ENCODE peak calls at places on chromosomes 13 and 19, in eight cellular contexts. O is neuronal stem cell; F is HCT116; I is IMR-90; C is PC-9; Z is upper lobe of right lung; J is hepatocyte; P is CD4-positive, alpha-beta T cell. S is an unnamed sample.

GRCh38 chr13:33135097-33135496 is 118.9 kb downstream of the KL start:
- DNase-seq in O (no peak), F (no peak), I (no peak), C (no peak), Z (no peak), J (no peak), P (no peak), S (no peak)

GRCh38 chr19:17195106-17195505 is 20.1 kb upstream of the USE1 start:
- DNase-seq in O (no peak), F (no peak), I (no peak), C (no peak), Z (no peak), J (peak; percentile 3), P (no peak), S (no peak)

GRCh38 chr19:40143612-40144011 is 47.6 kb upstream of the MAP3K10 start:
- DNase-seq in O (no peak), F (no peak), I (no peak), C (no peak), Z (no peak), J (no peak), P (no peak), S (no peak)

GRCh38 chr19:2680808-2681207 is 21.7 kb downstream of the GNG7 start:
- DNase-seq in O (no peak), F (no peak), I (no peak), C (no peak), Z (no peak), J (no peak), P (no peak), S (no peak)

GRCh38 chr13:50156722-50157121 is 141.5 kb downstream of the KCNRG start:
- DNase-seq in O (no peak), F (no peak), I (no peak), C (no peak), Z (no peak), J (no peak), P (no peak), S (no peak)

GRCh38 chr13:50189450-50189849 is 174.2 kb downstream of the KCNRG start:
- DNase-seq in O (no peak), F (no peak), I (no peak), C (no peak), Z (no peak), J (no peak), P (no peak), S (no peak)

GRCh38 chr13:39935155-39935554 is 279.7 kb downstream of the COG6 start:
- DNase-seq in O (no peak), F (no peak), I (no peak), C (no peak), Z (no peak), J (no peak), P (no peak), S (no peak)

GRCh38 chr19:10393137-10393536 is 10.2 kb downstream of the CDC37 start:
- DNase-seq in O (no peak), F (no peak), I (no peak), C (no peak), Z (no peak), J (no peak), P (no peak), S (no peak)

GRCh38 chr19:40252395-40252794 is 25.9 kb upstream of the CCNP start:
- DNase-seq in O (no peak), F (no peak), I (no peak), C (no peak), Z (no peak), J (no peak), P (no peak), S (no peak)

GRCh38 chr13:34019870-34020269 is 201.9 kb downstream of the RFC3 start:
- DNase-seq in O (no peak), F (peak; percentile 85), I (no peak), C (no peak), Z (no peak), J (peak; percentile 72), P (no peak), S (no peak)

GRCh38 chr19:51439021-51439465 is 19.2 kb downstream of the SIGLEC8 start:
- DNase-seq in O (no peak), F (no peak), I (no peak), C (no peak), Z (peak; percentile 35), J (no peak), P (peak; percentile 15), S (peak; percentile 10)

GRCh38 chr19:34023381-34023780 is 148.9 kb upstream of the LSM14A start:
- DNase-seq in O (no peak), F (no peak), I (no peak), C (no peak), Z (no peak), J (no peak), P (no peak), S (no peak)

GRCh38 chr19:8611391-8611883 is 922 bp upstream of the ADAMTS10 start:
- DNase-seq in O (no peak), F (no peak), I (no peak), C (no peak), Z (no peak), J (no peak), P (no peak), S (no peak)

GRCh38 chr13:110811008-110811720 is 97.7 kb downstream of the ING1 start:
- DNase-seq in O (no peak), F (no peak), I (no peak), C (no peak), Z (no peak), J (no peak), P (no peak), S (no peak)

GRCh38 chr19:8097198-8097597 is 44.6 kb downstream of the CCL25 start:
- DNase-seq in O (no peak), F (no peak), I (no peak), C (no peak), Z (no peak), J (no peak), P (no peak), S (no peak)

GRCh38 chr19:43984687-43985000 is 656 bp downstream of the ZNF155 start:
- DNase-seq in O (no peak), F (no peak), I (no peak), C (no peak), Z (no peak), J (no peak), P (no peak), S (no peak)

GRCh38 chr13:46184277-46184699 is 2.3 kb upstream of the LCP1 start:
- DNase-seq in O (no peak), F (peak; percentile 28), I (no peak), C (peak; percentile 28), Z (no peak), J (peak; percentile 27), P (peak; percentile 51), S (no peak)

GRCh38 chr13:113489549-113490495 is 689 bp downstream of the DCUN1D2 start:
- DNase-seq in O (peak; percentile 17), F (no peak), I (peak; percentile 41), C (no peak), Z (no peak), J (peak; percentile 69), P (peak; percentile 16), S (peak; percentile 36)

GRCh38 chr13:97574926-97575325 is 141.0 kb downstream of the RAP2A start:
- DNase-seq in O (no peak), F (peak; percentile 31), I (peak; percentile 52), C (no peak), Z (no peak), J (peak; percentile 33), P (no peak), S (peak; percentile 17)

DNA sequence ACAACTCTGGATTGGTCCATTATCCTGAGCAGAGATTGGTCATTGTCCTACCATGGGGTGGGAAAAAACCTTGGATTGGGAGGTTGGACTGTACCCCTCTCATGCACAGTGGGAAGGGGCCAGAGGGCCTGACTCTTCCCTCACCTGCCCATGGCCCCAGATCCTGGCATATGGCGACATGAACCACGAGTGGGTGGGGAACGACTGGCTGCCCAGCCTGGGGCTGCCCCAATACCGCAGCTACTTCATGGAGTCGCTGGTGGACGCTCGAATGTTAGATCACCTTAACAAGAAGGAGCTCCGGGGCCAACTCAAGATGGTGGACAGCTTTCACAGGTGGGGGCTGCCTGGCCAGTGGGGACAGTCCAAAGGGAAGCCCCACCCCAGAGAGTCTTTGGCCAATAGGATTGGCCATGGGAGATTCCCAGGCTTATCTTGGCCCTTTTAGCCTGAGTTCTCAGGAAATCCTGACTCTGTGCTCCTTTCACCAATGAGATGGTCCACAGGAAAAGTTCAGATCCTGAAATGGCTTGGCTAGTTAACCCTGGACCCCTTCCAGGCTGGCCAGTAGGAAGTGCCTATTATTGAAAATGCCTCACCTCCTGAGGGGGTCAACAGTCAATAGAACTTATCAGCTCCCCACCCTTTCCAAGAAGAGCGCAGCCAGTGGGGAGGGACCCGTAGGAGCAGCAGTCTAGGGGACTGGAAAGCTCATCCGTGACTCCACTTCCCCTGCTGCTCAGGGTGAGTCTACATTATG is 7.1 kb downstream of the HRC start:
- DNase-seq in O (no peak), F (no peak), I (no peak), C (no peak), Z (no peak), J (no peak), P (no peak), S (no peak)
- H3K27ac ChIP-seq in O (no peak overlapping the region), F (peak overlapping the region; percentile 94), I (no peak overlapping the region), C (no peak overlapping the region), Z (peak overlapping the region; percentile 51), J (no peak overlapping the region), P (no peak overlapping the region), S (no peak overlapping the region)

GRCh38 chr19:13035820-13036365 is 40.6 kb downstream of the NFIX start:
- DNase-seq in O (no peak), F (no peak), I (no peak), C (no peak), Z (peak; percentile 62), J (no peak), P (no peak), S (no peak)
- H3K27ac ChIP-seq in O (no peak overlapping the region), F (no peak overlapping the region), I (no peak overlapping the region), C (peak overlapping the region; percentile 44), Z (peak overlapping the region; percentile 78), J (no peak overlapping the region), P (no peak overlapping the region), S (peak overlapping the region; percentile 77)

DNA sequence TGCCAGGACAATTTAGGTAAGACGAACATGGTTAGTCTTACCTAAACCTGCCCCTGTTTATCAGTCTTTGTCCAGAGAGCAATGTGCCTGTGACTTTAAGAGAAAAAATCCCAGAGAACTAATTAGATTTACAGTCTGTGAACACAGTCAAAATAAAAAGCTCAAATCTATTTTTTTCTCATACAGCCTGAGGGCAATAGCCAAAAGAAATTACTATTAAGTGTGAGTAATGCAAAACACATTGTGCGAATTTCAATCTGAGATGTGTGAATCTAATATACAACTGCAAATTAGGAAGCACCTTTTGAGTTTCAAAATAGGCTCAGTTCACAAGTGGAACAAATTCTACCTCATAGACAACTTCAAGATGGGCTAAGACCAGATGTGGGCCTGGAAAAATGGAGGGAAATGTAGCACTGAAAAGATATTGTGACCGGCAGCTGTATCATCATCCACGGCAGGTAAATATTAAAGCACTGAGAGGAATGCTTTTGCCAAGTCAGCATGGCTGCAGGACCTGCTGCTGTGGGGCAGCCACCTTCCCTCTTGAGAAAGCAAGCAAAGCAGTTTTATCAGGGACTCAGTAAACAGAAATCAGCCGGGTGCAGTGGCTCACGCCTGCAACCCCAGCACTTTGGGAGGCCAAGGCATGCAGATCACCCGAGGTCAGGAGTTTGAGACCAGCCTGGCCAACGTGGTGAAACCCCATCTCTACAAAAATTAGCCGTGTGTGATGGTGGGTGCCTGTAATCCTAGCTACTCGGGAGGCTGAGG is 114.8 kb downstream of the KATNAL1 start:
- DNase-seq in O (no peak), F (no peak), I (no peak), C (no peak), Z (no peak), J (no peak), P (no peak), S (no peak)
- H3K27ac ChIP-seq in O (no peak overlapping the region), F (no peak overlapping the region), I (no peak overlapping the region), C (no peak overlapping the region), Z (no peak overlapping the region), J (no peak overlapping the region), P (no peak overlapping the region), S (no peak overlapping the region)

GRCh38 chr19:49911381-49912145 is 14.9 kb upstream of the IL4I1 start:
- DNase-seq in O (no peak), F (no peak), I (peak; percentile 52), C (no peak), Z (no peak), J (no peak), P (no peak), S (no peak)
- H3K27ac ChIP-seq in O (no peak overlapping the region), F (no peak overlapping the region), I (no peak overlapping the region), C (no peak overlapping the region), Z (no peak overlapping the region), J (no peak overlapping the region), P (peak overlapping the region; percentile 45), S (peak overlapping the region; percentile 22)

S was measured in RWPE1.